ENCODE peak calls at places on chromosomes 11 and 22, in five cellular contexts. E is suprapubic skin; C is pancreas; W is CD8-positive, alpha-beta T cell; L is fibroblast of lung. N is an unnamed sample. For H3K4me1 and H3K36me3, the result is how much of the 10 kb centered on the place peaks cover.

GRCh38 chr11:88174627-88175003 is 628 bp downstream of the RAB38 start:
- DNase-seq in C (peak), L (peak), E (peak), W (peak), N (no peak)

GRCh38 chr11:115745545-115746265 is 241.5 kb upstream of the CADM1 start:
- DNase-seq in E (no peak), W (no peak), C (no peak), L (no peak), N (no peak)

GRCh38 chr11:34404280-34404679 is 34.5 kb upstream of the CAT start:
- DNase-seq in W (no peak), C (no peak), L (no peak), E (no peak), N (no peak)

GRCh38 chr11:10906521-10906920 is 48.7 kb upstream of the ZBED5 start:
- DNase-seq in L (peak), C (no peak), E (no peak), W (no peak), N (no peak)

GRCh38 chr11:61333638-61334433 is 808 bp downstream of the TKFC start:
- DNase-seq in C (no peak), E (no peak), L (no peak), W (no peak), N (no peak)

GRCh38 chr11:128859563-128860441 is 7.3 kb downstream of the KCNJ1 start:
- DNase-seq in W (peak), L (peak), E (no peak), C (peak), N (peak)

GRCh38 chr11:77189588-77190210 is 61.7 kb downstream of the MYO7A start:
- DNase-seq in C (peak), W (no peak), E (no peak), L (no peak), N (no peak)

GRCh38 chr11:34161812-34162506 is 56.5 kb downstream of the NAT10 start:
- DNase-seq in W (peak), L (peak), C (peak), E (no peak), N (no peak)

GRCh38 chr11:95222817-95223216 is 8.2 kb downstream of the SESN3 start:
- DNase-seq in W (no peak), C (no peak), E (no peak), L (no peak), N (no peak)

GRCh38 chr11:27711725-27712124 is 11.5 kb upstream of the BDNF start:
- DNase-seq in C (no peak), L (no peak), E (no peak), W (no peak), N (no peak)

GRCh38 chr11:9180784-9181183 is 84.4 kb downstream of the DENND5A start:
- DNase-seq in E (no peak), W (no peak), L (peak), C (no peak), N (no peak)

GRCh38 chr22:36355362-36355761 is 32.4 kb downstream of the MYH9 start:
- DNase-seq in C (no peak), L (no peak), E (no peak), W (no peak), N (no peak)

GRCh38 chr11:111419181-111419580 is 40.1 kb upstream of the POU2AF1 start:
- DNase-seq in L (no peak), C (no peak), E (no peak), W (no peak), N (no peak)

GRCh38 chr11:72975778-72976520 is 161.7 kb downstream of the ATG16L2 start:
- DNase-seq in L (peak), E (no peak), W (no peak), C (no peak), N (no peak)

GRCh38 chr11:100778386-100778785 is 91.3 kb downstream of the ARHGAP42 start:
- DNase-seq in L (no peak), W (no peak), C (no peak), E (no peak), N (no peak)

GRCh38 chr11:78399136-78399535 is 18.5 kb downstream of the GAB2 start:
- DNase-seq in E (no peak), W (no peak), L (no peak), C (no peak), N (no peak)

GRCh38 chr22:40875111-40875510 is 13.2 kb upstream of the DNAJB7 start:
- DNase-seq in L (no peak), W (no peak), C (no peak), E (no peak), N (no peak)

GRCh38 chr11:13118691-13119090 is 109.6 kb downstream of the RASSF10 start:
- DNase-seq in L (no peak), C (no peak), E (no peak), W (no peak), N (no peak)

GRCh38 chr11:13118194-13118593 is 109.1 kb downstream of the RASSF10 start:
- DNase-seq in W (no peak), C (no peak), E (no peak), L (peak), N (no peak)

GRCh38 chr11:13119361-13119760 is 110.2 kb downstream of the RASSF10 start:
- DNase-seq in W (no peak), L (no peak), E (no peak), C (no peak), N (no peak)

GRCh38 chr11:13120691-13121090 is 111.6 kb downstream of the RASSF10 start:
- DNase-seq in E (no peak), C (no peak), W (no peak), L (peak), N (no peak)

GRCh38 chr11:13119928-13120520 is 110.9 kb downstream of the RASSF10 start:
- DNase-seq in E (no peak), W (no peak), C (no peak), L (no peak), N (no peak)
- H3K4me1 ChIP-seq in E (under half), W (under half), C (under half), L (under half), N (under half)

GRCh38 chr11:6332066-6332465 is 11.8 kb upstream of the CAVIN3 start:
- DNase-seq in L (no peak), E (no peak), C (no peak), W (no peak), N (no peak)

GRCh38 chr11:6333112-6333511 is 12.8 kb upstream of the CAVIN3 start:
- DNase-seq in C (no peak), W (no peak), E (no peak), L (no peak), N (no peak)

GRCh38 chr11:6336293-6336692 is 16.0 kb upstream of the CAVIN3 start:
- DNase-seq in C (no peak), E (no peak), L (no peak), W (no peak), N (no peak)

DNA sequence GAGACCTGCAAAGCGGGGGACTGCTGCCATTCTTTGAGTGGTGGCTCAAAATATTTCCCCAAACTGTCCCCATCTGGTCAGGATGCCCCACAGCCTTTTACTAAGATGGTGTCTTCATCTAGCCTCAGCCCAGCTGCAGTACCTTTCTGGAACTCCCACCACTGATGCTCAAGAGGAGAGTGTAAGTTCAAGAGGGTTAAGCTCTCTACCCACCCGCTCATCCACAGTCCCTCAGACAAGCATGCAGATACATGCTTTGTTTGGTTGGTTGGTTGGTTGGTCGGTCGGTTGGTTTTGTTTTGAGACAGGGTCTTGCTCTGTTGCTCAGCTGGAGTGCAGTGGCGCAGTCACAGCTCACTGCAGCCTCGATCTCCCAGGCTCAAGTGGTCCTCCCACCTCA is 14.5 kb upstream of the CAVIN3 start:
- DNase-seq in E (no peak), W (no peak), C (no peak), L (no peak), N (no peak)
- H3K36me3 ChIP-seq in E (under half), W (under half), C (under half), L (under half), N (under half)

GRCh38 chr11:3860360-3860759 is 4.9 kb downstream of the STIM1 start:
- DNase-seq in E (no peak), W (peak), C (no peak), L (no peak), N (peak)
- H3K4me1 ChIP-seq in E (half or more), W (half or more), C (under half), L (under half), N (half or more)

DNA sequence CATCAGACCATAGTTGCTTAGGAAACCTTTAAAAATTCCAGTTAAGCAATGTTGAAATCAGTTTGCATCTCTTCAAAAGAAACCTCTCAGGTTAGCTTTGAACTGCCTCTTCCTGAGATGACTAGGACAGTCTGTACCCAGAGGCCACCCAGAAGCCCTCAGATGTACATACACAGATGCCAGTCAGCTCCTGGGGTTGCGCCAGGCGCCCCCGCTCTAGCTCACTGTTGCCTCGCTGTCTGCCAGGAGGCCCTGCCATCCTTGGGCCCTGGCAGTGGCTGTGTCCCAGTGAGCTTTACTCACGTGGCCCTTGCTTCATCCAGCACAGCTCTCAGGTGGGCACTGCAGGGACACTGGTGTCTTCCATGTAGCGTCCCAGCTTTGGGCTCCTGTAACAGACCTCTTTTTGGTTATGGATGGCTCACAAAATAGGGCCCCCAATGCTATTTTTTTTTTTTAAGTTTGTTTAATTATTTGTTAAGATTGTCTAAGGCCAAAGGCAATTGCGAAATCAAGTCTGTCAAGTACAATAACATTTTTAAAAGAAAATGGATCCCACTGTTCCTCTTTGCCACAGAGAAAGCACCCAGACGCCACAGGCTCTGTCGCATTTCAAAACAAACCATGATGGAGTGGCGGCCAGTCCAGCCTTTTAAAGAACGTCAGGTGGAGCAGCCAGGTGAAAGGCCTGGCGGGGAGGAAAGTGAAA is 73.4 kb downstream of the NCAPD3 start:
- DNase-seq in E (no peak), W (no peak), L (no peak), C (no peak), N (no peak)
- H3K36me3 ChIP-seq in E (half or more), W (under half), L (under half), C (under half), N (under half)

N was measured in naive thymus-derived CD4-positive, alpha-beta T cell.